ENCODE peak calls at places on chromosome 3, in six cellular contexts. N, K, Y, W, B and C are unnamed samples.

GRCh38 chr3:183213941-183214612 is 39.0 kb upstream of the B3GNT5 start:
- DNase-seq in W (no peak), K (no peak), B (no peak), Y (no peak), N (no peak), C (no peak)

GRCh38 chr3:21682231-21682630 is 68.8 kb downstream of the ZNF385D start:
- DNase-seq in Y (no peak), W (no peak), B (no peak), K (no peak), N (no peak), C (no peak)

GRCh38 chr3:99620976-99621375 is 17.4 kb upstream of the COL8A1 start:
- DNase-seq in Y (no peak), W (no peak), N (no peak), B (no peak), K (no peak), C (no peak)

GRCh38 chr3:22039156-22039555 is 288.1 kb upstream of the ZNF385D start:
- DNase-seq in K (no peak), N (no peak), B (no peak), Y (no peak), W (no peak), C (no peak)

GRCh38 chr3:120875989-120876388 is 32.0 kb upstream of the STXBP5L start:
- DNase-seq in N (no peak), Y (no peak), K (peak; percentile 11), B (no peak), W (no peak), C (no peak)

GRCh38 chr3:129577356-129577755 is 29.1 kb downstream of the PLXND1 start:
- DNase-seq in W (no peak), Y (no peak), N (no peak), K (no peak), B (no peak), C (no peak)

GRCh38 chr3:57069471-57070010 is 9.1 kb downstream of the SPATA12 start:
- DNase-seq in N (no peak), Y (no peak), K (no peak), W (no peak), B (no peak), C (no peak)

GRCh38 chr3:181384970-181385369 is 326.8 kb upstream of the SOX2 start:
- DNase-seq in N (no peak), W (no peak), K (peak; percentile 50), Y (no peak), B (no peak), C (peak; percentile 48)

GRCh38 chr3:3799173-3800075 is at the start of gene LRRN1:
- DNase-seq in Y (peak; percentile 21), W (no peak), N (no peak), B (peak; percentile 12), K (peak; percentile 12), C (no peak)

GRCh38 chr3:102299125-102299877 is 135.5 kb upstream of the ZPLD1 start:
- DNase-seq in K (peak; percentile 84), B (no peak), W (no peak), N (no peak), Y (no peak), C (peak; percentile 98)

GRCh38 chr3:152540120-152540519 is 271.4 kb downstream of the MBNL1 start:
- DNase-seq in N (no peak), B (no peak), W (no peak), Y (no peak), K (no peak), C (no peak)

GRCh38 chr3:127304121-127304744 is 16.4 kb upstream of the PRR20G start:
- DNase-seq in W (no peak), K (peak; percentile 96), B (no peak), Y (no peak), N (no peak), C (peak; percentile 82)

GRCh38 chr3:131535131-131535530 is 32.4 kb upstream of the MRPL3 start:
- DNase-seq in W (no peak), B (no peak), Y (no peak), N (no peak), K (peak; percentile 85), C (peak; percentile 13)

GRCh38 chr3:17795733-17796132 is 53.3 kb upstream of the TBC1D5 start:
- DNase-seq in W (no peak), K (no peak), B (no peak), Y (no peak), N (no peak), C (peak; percentile 26)
- TF ChIP-seq CTCF in W (no peak), K (no peak), B (no peak), Y (no peak), N (no peak), C (no peak)

DNA sequence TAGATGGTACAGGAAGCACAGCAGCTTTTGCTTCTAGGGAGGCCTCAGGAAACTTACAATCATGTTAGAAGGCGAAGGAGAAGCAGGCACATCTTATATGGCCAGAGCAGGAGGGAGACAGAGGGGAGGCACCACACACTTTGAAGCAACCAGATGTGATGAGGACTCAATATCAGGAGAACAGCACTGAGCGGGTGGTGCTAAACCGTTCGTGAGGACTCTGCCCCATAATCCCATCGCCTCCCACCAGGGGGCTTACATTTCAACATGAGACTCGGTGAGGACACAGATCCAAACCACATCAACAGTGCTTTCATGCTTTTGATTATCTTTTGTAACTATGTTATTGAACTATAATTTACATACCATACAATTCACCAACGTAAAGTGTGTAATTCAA is 7.6 kb upstream of the TMEM44 start:
- DNase-seq in W (no peak), B (no peak), K (peak; percentile 25), Y (no peak), N (no peak), C (no peak)
- TF ChIP-seq CTCF in W (no peak), B (peak; percentile 44), K (no peak), Y (no peak), N (no peak), C (peak; percentile 15)

GRCh38 chr3:160956785-160957184 is 148.4 kb downstream of the B3GALNT1 start:
- DNase-seq in N (no peak), Y (no peak), W (no peak), K (peak; percentile 30), B (no peak), C (peak; percentile 47)
- TF ChIP-seq CTCF in N (no peak), Y (peak; percentile 21), W (peak; percentile 9), K (peak; percentile 29), B (no peak), C (peak; percentile 35)

DNA sequence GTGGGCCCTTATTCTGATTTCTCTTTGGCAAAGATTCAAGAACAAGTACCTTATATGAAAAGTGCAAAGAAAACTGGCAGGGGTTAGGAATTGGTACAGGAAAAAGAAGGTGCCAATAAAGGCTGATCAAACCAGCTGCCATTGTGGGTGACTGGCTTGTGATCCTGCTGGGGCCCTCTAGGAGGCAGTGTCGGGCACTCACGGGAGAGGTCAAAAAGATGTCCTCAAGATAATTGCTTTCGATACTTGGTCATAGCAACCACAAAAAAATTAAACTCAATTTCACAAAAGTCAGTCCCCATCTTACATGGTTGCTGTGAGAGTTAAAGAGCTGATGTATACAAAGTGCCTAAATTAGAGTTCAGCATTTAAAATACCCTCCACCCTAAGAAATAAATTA is 31.0 kb upstream of the CAV3 start:
- DNase-seq in N (no peak), Y (no peak), K (peak; percentile 20), B (no peak), W (no peak), C (no peak)
- TF ChIP-seq CTCF in N (no peak), Y (no peak), K (peak; percentile 16), B (no peak), W (no peak), C (peak; percentile 30)

DNA sequence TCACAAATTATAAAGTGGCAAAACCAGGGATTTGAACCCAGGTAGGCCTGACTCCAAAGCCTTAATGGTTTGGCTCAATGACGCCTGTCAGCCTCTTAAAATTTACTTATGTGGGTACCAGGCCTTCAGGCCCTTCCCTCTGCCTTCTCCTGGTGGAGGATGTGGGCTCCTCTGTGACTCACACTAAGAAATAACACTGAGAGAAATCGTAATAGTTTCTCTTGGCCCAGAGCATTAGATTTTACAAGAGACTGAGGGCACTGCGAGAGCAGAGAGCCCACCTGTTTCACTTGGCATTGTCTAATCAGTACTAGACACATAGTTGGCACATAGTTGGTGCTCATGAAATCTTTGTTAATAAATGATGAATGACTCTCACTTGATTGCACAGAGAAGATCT is 505.2 kb downstream of the SHQ1 start:
- DNase-seq in N (no peak), W (no peak), K (peak; percentile 76), B (no peak), Y (no peak), C (peak; percentile 37)
- TF ChIP-seq CTCF in N (peak; percentile 10), W (no peak), K (no peak), B (no peak), Y (no peak), C (no peak)

DNA sequence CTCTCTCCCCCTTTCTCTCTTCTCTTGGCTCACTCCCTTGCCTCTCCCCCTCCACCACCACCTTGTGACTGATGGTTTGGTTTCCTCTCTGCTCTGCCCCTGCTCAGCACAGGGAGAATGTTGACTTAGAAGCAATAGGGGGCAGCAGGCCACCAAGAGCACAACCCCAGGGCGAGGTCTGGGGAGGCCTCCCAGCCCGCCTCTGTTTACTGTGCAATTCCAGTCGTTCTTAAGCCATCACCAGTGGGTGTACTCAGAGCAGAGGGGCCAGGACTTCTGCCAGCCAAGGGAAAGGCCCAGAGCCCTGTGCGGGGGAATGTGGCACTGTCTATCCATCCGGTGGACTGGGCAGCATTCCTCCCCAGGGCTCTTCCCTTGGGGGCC is 5.7 kb upstream of the APEH start:
- DNase-seq in Y (no peak), B (no peak), W (no peak), N (no peak), K (no peak), C (no peak)
- TF ChIP-seq CTCF in Y (no peak), B (no peak), W (no peak), N (no peak), K (no peak), C (no peak)